ENCODE peak calls at places on chromosomes 3 and 15, in nine cellular contexts. O is K562, Q is HL-60, L is H9, R is hepatocyte, E is GM12878, N is GM13976, V is tibial artery, B is NB4. T is an unnamed sample.

GRCh38 chr15:77862651-77863104 is 214.8 kb downstream of the TBC1D2B start:
- DNase-seq in N (no peak), O (no peak), L (peak), Q (no peak), V (no peak), B (peak), R (no peak), E (no peak), T (no peak)

GRCh38 chr3:97161169-97161568 is 346.8 kb downstream of the EPHA6 start:
- DNase-seq in B (no peak), E (no peak), L (no peak), O (no peak), N (no peak), R (no peak), V (no peak), Q (no peak), T (no peak)

GRCh38 chr3:53842436-53843194 is 3.6 kb downstream of the CHDH start:
- DNase-seq in V (no peak), N (no peak), R (peak), L (peak), O (no peak), Q (no peak), E (no peak), B (no peak), T (peak)

GRCh38 chr3:149752788-149753136 is 473 bp upstream of the COMMD2 start:
- DNase-seq in B (no peak), V (no peak), L (no peak), E (no peak), N (no peak), O (no peak), R (no peak), Q (no peak), T (no peak)

GRCh38 chr3:79162653-79163052 is 605.1 kb downstream of the ROBO1 start:
- DNase-seq in V (no peak), L (no peak), O (no peak), B (no peak), Q (no peak), E (no peak), R (no peak), N (no peak), T (no peak)

GRCh38 chr15:61880079-61880478 is 180.2 kb downstream of the VPS13C start:
- DNase-seq in R (no peak), B (no peak), N (no peak), Q (no peak), L (no peak), E (no peak), O (no peak), V (no peak), T (no peak)

GRCh38 chr3:178436773-178437172 is 99.5 kb upstream of the KCNMB2 start:
- DNase-seq in Q (no peak), E (no peak), N (peak), R (peak), V (no peak), B (peak), O (peak), L (no peak), T (no peak)

GRCh38 chr3:53705024-53705750 is 141.0 kb downstream of the CHDH start:
- DNase-seq in N (no peak), B (no peak), R (no peak), V (no peak), Q (no peak), L (peak), E (no peak), O (no peak), T (no peak)

GRCh38 chr3:105516972-105517371 is 150.3 kb downstream of the ALCAM start:
- DNase-seq in Q (no peak), R (peak), N (no peak), B (peak), O (no peak), L (no peak), E (no peak), V (no peak), T (no peak)

DNA sequence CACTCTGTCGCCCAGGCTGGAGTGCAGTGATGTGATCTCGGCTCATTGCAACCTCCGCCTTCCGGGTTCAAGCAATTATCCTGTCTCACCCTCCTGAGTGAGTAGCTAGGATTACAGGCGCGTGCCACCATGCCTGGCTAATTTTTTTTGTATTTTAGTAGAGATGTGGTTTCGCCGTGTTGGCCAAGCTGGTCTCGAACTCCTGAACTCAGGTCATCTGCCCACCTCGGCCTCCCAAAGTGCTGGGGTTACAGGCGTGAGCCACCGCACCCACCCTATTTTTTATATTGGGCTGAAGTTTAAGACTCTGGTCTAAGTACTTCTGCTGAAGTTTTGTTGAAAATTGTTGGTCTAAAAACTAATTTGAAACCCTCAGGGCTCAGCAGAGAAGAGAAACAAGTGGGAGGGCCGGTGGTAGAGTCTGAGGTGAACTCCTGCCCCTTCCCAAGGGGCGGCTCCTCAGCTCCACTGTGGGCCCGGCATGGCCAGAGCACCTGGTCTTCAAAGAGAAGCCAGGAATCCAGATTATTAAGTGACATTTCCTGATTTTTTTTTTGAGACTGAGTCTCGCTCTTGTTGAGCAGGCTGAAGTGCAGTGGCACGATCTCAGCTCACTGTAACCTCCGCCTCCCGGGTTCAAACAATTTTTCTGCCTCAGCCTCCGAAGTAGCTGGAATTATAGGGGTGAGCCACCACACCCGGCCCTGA is 4.0 kb downstream of the HDAC11 start:
- DNase-seq in N (no peak), R (no peak), E (no peak), B (no peak), Q (no peak), V (no peak), L (no peak), O (no peak), T (no peak)
- TF ChIP-seq CTCF in N (no peak), R (no peak), E (no peak), B (no peak), Q (no peak), V (no peak), L (no peak), O (no peak), T (no peak)

DNA sequence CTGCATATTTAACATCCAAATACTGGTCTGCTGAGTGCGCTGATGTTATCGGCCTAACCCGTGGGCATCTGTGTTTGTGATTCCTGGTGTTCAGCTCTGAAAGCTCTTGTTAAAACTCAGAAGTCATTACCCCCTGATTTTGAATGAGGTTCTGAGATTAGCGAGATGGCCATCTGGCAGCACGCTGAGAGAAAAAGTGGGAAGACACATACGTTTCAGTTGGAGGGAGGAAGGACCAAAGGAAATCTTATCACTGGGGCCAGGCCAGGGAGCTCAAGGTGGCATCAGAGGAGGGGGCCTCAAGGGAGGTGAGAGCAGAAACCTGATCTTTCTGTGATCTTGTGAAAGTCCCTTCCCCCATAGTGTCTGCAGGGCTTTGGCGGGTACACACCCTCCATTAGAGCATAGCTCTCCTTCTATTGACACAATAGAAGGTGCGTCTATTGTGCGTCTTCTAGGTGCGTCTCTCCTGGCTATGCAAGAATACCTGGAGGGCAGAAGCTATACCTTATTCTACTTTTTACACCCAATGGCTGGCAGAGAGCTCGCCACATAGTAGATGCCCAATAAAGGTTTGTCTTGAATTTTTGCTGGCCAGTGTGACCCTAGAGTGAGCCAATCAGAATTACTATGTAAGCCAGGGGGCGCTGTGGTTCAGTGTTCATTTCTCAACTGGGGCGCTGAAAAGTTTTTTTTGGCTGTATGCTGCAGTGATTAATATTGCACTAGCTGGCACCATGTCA is 182.4 kb downstream of the SHQ1 start:
- DNase-seq in B (peak), L (peak), E (no peak), O (peak), V (no peak), R (no peak), Q (no peak), N (peak), T (peak)
- TF ChIP-seq CTCF in B (peak), L (peak), E (peak), O (peak), V (peak), R (peak), Q (no peak), N (peak), T (peak)

DNA sequence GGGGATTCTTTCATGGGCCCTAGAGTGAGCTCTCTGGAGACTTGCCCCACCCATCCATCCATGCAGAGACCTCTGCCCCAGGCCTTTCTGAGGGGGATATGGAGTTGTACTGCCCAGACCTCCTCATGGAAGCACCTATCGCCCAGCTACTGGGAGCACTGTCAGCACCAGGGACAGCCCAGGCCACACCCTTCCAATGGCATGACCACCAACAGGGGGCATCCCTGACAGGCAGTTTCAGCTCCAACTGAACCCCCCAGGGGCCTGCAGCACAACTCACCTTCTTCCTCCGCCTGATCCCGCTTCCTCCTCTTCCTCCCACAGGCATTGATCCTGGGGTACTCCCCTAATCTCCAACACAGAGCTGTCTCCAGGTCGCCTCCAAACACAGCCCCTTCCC is 21.8 kb downstream of the MRPS11 start:
- DNase-seq in O (no peak), N (no peak), L (peak), R (no peak), E (no peak), V (no peak), B (no peak), Q (no peak), T (no peak)
- TF ChIP-seq CTCF in O (peak), N (no peak), L (peak), R (no peak), E (no peak), V (no peak), B (peak), Q (no peak), T (no peak)

GRCh38 chr15:32898414-32898813 is 180.6 kb downstream of the GREM1 start:
- DNase-seq in B (no peak), E (no peak), R (no peak), L (no peak), V (no peak), Q (no peak), O (no peak), N (no peak), T (no peak)
- TF ChIP-seq CTCF in B (no peak), E (peak), R (no peak), L (peak), V (no peak), Q (no peak), O (no peak), N (no peak), T (no peak)

GRCh38 chr3:188389711-188390346 is 235.9 kb downstream of the LPP start:
- DNase-seq in R (no peak), B (no peak), O (no peak), N (peak), E (no peak), V (peak), L (no peak), Q (no peak), T (no peak)

GRCh38 chr3:188390347-188390718 is 236.4 kb downstream of the LPP start:
- DNase-seq in B (no peak), R (no peak), N (no peak), Q (no peak), V (no peak), L (no peak), E (no peak), O (no peak), T (no peak)

GRCh38 chr3:188391597-188391996 is 237.6 kb downstream of the LPP start:
- DNase-seq in O (no peak), N (no peak), Q (no peak), L (no peak), R (no peak), E (no peak), B (no peak), V (no peak), T (no peak)

GRCh38 chr3:188387921-188388320 is 234.0 kb downstream of the LPP start:
- DNase-seq in B (no peak), V (no peak), L (no peak), R (no peak), Q (no peak), O (no peak), E (no peak), N (no peak), T (no peak)

GRCh38 chr3:188390775-188391443 is 237.0 kb downstream of the LPP start:
- DNase-seq in R (no peak), B (no peak), E (no peak), L (no peak), Q (no peak), N (no peak), O (no peak), V (no peak), T (no peak)
- TF ChIP-seq CTCF in R (no peak), B (no peak), E (no peak), L (no peak), Q (no peak), N (no peak), O (no peak), V (no peak), T (no peak)

GRCh38 chr3:186590580-186591296 is 20.2 kb downstream of the DNAJB11 start:
- DNase-seq in Q (no peak), N (no peak), O (no peak), V (no peak), B (no peak), E (no peak), L (no peak), R (no peak), T (no peak)

GRCh38 chr3:186587183-186587582 is 16.7 kb downstream of the DNAJB11 start:
- DNase-seq in E (no peak), B (no peak), N (no peak), R (no peak), L (no peak), O (no peak), Q (no peak), V (no peak), T (no peak)

GRCh38 chr3:186589856-186590579 is 19.5 kb downstream of the DNAJB11 start:
- DNase-seq in O (no peak), Q (no peak), L (no peak), N (no peak), E (no peak), B (peak), R (no peak), V (no peak), T (peak)

GRCh38 chr3:186588619-186589018 is 18.1 kb downstream of the DNAJB11 start:
- DNase-seq in E (no peak), L (no peak), R (no peak), V (no peak), Q (no peak), B (no peak), N (no peak), O (peak), T (peak)

GRCh38 chr3:186589115-186589514 is 18.6 kb downstream of the DNAJB11 start:
- DNase-seq in R (no peak), B (peak), Q (no peak), N (no peak), E (no peak), V (no peak), L (no peak), O (peak), T (peak)
- TF ChIP-seq CTCF in R (peak), B (peak), Q (no peak), N (peak), E (peak), V (no peak), L (peak), O (peak), T (peak)

GRCh38 chr3:160226740-160227048 is 1.5 kb downstream of the C3orf80 start:
- DNase-seq in E (no peak), Q (no peak), R (no peak), O (no peak), V (no peak), N (no peak), L (no peak), B (no peak), T (peak)

GRCh38 chr3:160224256-160224655 is 966 bp upstream of the C3orf80 start:
- DNase-seq in N (no peak), R (no peak), E (no peak), O (no peak), V (no peak), B (no peak), Q (no peak), L (peak), T (no peak)

GRCh38 chr3:160226026-160226739 is 961 bp downstream of the C3orf80 start:
- DNase-seq in V (no peak), O (peak), L (peak), Q (no peak), B (peak), N (peak), E (no peak), R (peak), T (peak)

GRCh38 chr3:160224811-160225180 is 426 bp upstream of the C3orf80 start:
- DNase-seq in N (peak), L (no peak), B (no peak), O (no peak), R (no peak), V (no peak), Q (no peak), E (no peak), T (no peak)

GRCh38 chr3:160225181-160226025 is at the start of gene C3orf80:
- DNase-seq in L (peak), O (peak), E (no peak), V (peak), B (peak), Q (peak), N (peak), R (peak), T (peak)
- TF ChIP-seq CTCF in L (peak), O (peak), E (peak), V (peak), B (no peak), Q (no peak), N (peak), R (peak), T (no peak)

GRCh38 chr3:175512700-175513099 is 653.6 kb downstream of the NAALADL2 start:
- DNase-seq in V (no peak), B (no peak), O (no peak), R (no peak), E (no peak), Q (no peak), L (no peak), N (no peak), T (peak)

DNA sequence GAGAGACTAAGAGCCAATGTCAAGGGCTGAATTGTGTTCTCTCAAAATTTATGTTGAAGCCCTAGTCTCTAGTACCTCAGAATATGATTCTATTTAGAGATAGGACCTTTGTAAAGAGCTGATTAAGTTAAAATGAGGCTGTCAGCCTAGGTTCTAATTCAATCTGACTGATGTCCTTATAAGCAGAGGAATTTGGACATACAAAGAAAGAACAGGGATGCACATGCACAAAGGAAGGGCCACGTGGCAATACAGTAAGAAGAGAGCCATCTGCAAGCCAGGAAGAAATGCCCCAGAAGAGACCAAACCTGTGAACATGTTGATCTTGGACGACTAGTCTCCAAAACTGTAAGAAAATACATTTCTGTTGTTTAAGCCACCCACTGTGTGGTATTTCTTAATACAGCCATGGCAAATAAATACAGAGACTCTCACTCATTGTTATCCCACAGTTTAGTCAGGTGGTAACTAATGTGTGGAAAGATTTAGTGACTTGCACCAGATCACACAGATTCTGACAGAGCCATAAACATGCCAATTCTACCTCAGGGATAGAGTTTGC is 652.2 kb downstream of the NAALADL2 start:
- DNase-seq in O (no peak), B (no peak), E (no peak), L (no peak), R (no peak), Q (no peak), V (no peak), N (no peak), T (no peak)
- TF ChIP-seq CTCF in O (no peak), B (no peak), E (no peak), L (no peak), R (no peak), Q (no peak), V (no peak), N (no peak), T (no peak)

DNA sequence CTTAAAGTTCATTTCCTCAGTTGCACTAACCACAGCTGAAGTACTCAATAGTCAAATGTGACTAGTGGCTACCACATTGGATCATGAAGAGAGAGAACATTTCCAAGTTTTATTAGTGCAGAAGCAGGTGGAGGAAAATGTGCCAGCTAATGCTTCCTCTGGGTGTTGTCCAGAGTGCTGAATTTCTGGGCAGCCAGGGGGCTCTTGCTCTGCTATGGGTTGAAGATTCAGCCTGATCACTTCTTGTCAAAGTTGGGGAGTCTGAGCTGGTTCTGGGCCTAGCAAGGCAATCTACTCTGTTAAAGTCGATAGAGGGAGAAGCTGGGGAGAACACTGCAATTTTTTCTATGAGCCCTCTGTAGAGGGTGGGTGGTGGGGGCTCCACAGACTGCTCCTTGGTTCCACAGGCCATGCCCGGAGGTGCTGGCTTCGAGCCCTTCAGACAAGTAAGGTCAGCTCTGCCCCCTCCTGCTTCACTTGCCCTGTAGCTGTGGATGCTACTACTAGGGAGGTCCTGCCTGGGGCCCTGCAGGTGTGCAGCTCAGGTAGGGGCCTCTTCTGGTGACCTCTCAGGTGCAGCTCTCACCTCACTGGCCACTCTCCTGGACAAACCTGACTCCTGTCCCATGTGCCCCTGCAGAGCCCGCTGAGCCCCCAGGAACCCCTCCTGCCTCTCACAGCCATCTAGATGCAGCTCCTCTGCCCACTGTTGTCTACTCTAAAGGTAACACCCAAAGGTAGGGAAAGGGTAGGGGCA is 8.2 kb downstream of the ALG3 start:
- DNase-seq in L (no peak), R (no peak), V (no peak), E (no peak), B (peak), Q (peak), N (peak), O (no peak), T (peak)
- TF ChIP-seq CTCF in L (no peak), R (no peak), V (no peak), E (no peak), B (no peak), Q (no peak), N (no peak), O (no peak), T (no peak)

GRCh38 chr3:28853830-28854229 is 427.0 kb upstream of the RBMS3 start:
- DNase-seq in O (no peak), Q (no peak), E (no peak), V (no peak), N (no peak), R (no peak), L (no peak), B (no peak), T (no peak)
- TF ChIP-seq CTCF in O (no peak), Q (no peak), E (no peak), V (no peak), N (no peak), R (peak), L (no peak), B (no peak), T (no peak)

T was measured in Calu3.